ENCODE peak calls at places on chromosomes 11 and 22, in four cellular contexts. I, Q, E and X are unnamed samples.

GRCh38 chr11:30619767-30620166 is 33.6 kb upstream of the MPPED2 start:
- DNase-seq in I (no peak), Q (no peak), E (no peak), X (no peak)

GRCh38 chr22:42902875-42903510 is 45.9 kb upstream of the ARFGAP3 start:
- DNase-seq in I (no peak), Q (no peak), E (no peak), X (no peak)

GRCh38 chr11:119721129-119722120 is 7.6 kb downstream of the NECTIN1 start:
- DNase-seq in Q (peak; percentile 48), I (peak; percentile 25), E (no peak), X (no peak)

GRCh38 chr11:100932474-100933100 is 197.0 kb downstream of the PGR start:
- DNase-seq in Q (no peak), I (peak; percentile 27), E (no peak), X (no peak)

GRCh38 chr11:86214710-86215109 is 29.8 kb upstream of the EED start:
- DNase-seq in Q (no peak), E (peak; percentile 9), I (no peak), X (no peak)

GRCh38 chr22:36587289-36588154 is 58.6 kb upstream of the EIF3D start:
- DNase-seq in Q (peak; percentile 42), I (no peak), E (no peak), X (peak; percentile 8)

GRCh38 chr22:31378123-31378522 is 21.3 kb upstream of the DRG1 start:
- DNase-seq in E (no peak), I (no peak), Q (peak; percentile 21), X (no peak)

GRCh38 chr11:32893947-32894827 is 1.6 kb downstream of the QSER1 start:
- DNase-seq in E (no peak), I (peak; percentile 61), Q (peak; percentile 46), X (no peak)

GRCh38 chr11:109306322-109306721 is 115.7 kb upstream of the C11orf87 start:
- DNase-seq in I (no peak), E (no peak), Q (no peak), X (no peak)

GRCh38 chr11:10605941-10606381 is 37.5 kb upstream of the LYVE1 start:
- DNase-seq in Q (peak; percentile 68), I (no peak), E (no peak), X (no peak)

GRCh38 chr22:33350961-33351360 is 292.8 kb upstream of the SYN3 start:
- DNase-seq in I (no peak), Q (no peak), E (no peak), X (no peak)

GRCh38 chr11:86588566-86589090 is 83.8 kb downstream of the ME3 start:
- DNase-seq in Q (no peak), I (no peak), E (no peak), X (no peak)

GRCh38 chr11:69304686-69305085 is 10.7 kb downstream of the MYEOV start:
- DNase-seq in E (no peak), I (no peak), Q (no peak), X (no peak)

GRCh38 chr11:71086687-71087258 is 165.6 kb downstream of the SHANK2 start:
- DNase-seq in I (no peak), E (no peak), Q (peak; percentile 44), X (no peak)

GRCh38 chr11:130711193-130711592 is 205.1 kb downstream of the SNX19 start:
- DNase-seq in I (no peak), E (no peak), Q (no peak), X (no peak)

GRCh38 chr22:38246692-38247091 is 26.1 kb downstream of the TMEM184B start:
- DNase-seq in I (no peak), E (no peak), Q (no peak), X (no peak)

GRCh38 chr11:47980907-47981621 is 705 bp downstream of the PTPRJ start:
- DNase-seq in E (no peak), Q (peak; percentile 30), I (no peak), X (no peak)

GRCh38 chr11:73387594-73388021 is 11.4 kb downstream of the RELT start:
- DNase-seq in E (no peak), Q (no peak), I (no peak), X (no peak)

GRCh38 chr11:116703421-116703820 is 69.4 kb downstream of the BUD13 start:
- DNase-seq in Q (no peak), E (no peak), I (no peak), X (no peak)

GRCh38 chr11:12854297-12854661 is 154.8 kb upstream of the RASSF10 start:
- DNase-seq in E (no peak), I (no peak), Q (no peak), X (no peak)

GRCh38 chr11:134543144-134544044 is 131.4 kb upstream of the B3GAT1 start:
- DNase-seq in E (no peak), I (no peak), Q (no peak), X (no peak)

GRCh38 chr11:16782226-16782919 is 43.9 kb downstream of the C11orf58 start:
- DNase-seq in Q (no peak), E (no peak), I (no peak), X (no peak)

GRCh38 chr11:34656062-34656720 is 35.3 kb downstream of the EHF start:
- DNase-seq in E (no peak), Q (no peak), I (no peak), X (no peak)

GRCh38 chr11:73269353-73270088 is 2.6 kb upstream of the P2RY6 start:
- DNase-seq in Q (no peak), E (no peak), I (no peak), X (no peak)

GRCh38 chr22:20864186-20864908 is 5.5 kb downstream of the SNAP29 start:
- DNase-seq in E (no peak), I (no peak), Q (no peak), X (no peak)

GRCh38 chr11:8757533-8757932 is 74.9 kb downstream of the RPL27A start:
- DNase-seq in I (no peak), Q (no peak), E (no peak), X (no peak)

GRCh38 chr11:109037856-109038780 is 373.2 kb downstream of the DDX10 start:
- DNase-seq in E (no peak), I (no peak), Q (no peak), X (peak; percentile 37)

GRCh38 chr11:69546735-69547370 is 65.4 kb downstream of the LINC01488 start:
- DNase-seq in E (no peak), I (no peak), Q (no peak), X (no peak)

GRCh38 chr11:69654660-69655478 is 13.9 kb downstream of the CCND1 start:
- DNase-seq in Q (peak; percentile 61), E (no peak), I (no peak), X (no peak)

GRCh38 chr11:68812526-68812925 is 29.2 kb downstream of the CPT1A start:
- DNase-seq in E (no peak), Q (no peak), I (no peak), X (no peak)

GRCh38 chr11:120894207-120894989 is 129.5 kb upstream of the TBCEL start:
- DNase-seq in Q (no peak), I (no peak), E (no peak), X (no peak)

GRCh38 chr11:123474994-123475393 is 44.9 kb downstream of the GRAMD1B start:
- DNase-seq in Q (no peak), I (no peak), E (no peak), X (no peak)

GRCh38 chr11:103683581-103683980 is 352.9 kb upstream of the DDI1 start:
- DNase-seq in Q (no peak), I (no peak), E (no peak), X (no peak)

GRCh38 chr11:10594407-10594806 is 25.9 kb upstream of the LYVE1 start:
- DNase-seq in E (no peak), I (no peak), Q (no peak), X (no peak)

GRCh38 chr11:46073632-46074031 is 47.6 kb downstream of the PHF21A start:
- DNase-seq in I (no peak), Q (no peak), E (no peak), X (no peak)

GRCh38 chr11:102476812-102477211 is 24.2 kb upstream of the TMEM123 start:
- DNase-seq in Q (peak; percentile 52), E (no peak), I (no peak), X (no peak)

GRCh38 chr22:28710889-28711285 is 30.7 kb downstream of the CHEK2 start:
- DNase-seq in Q (no peak), E (no peak), I (no peak), X (no peak)

GRCh38 chr11:72711141-72711540 is 36.9 kb upstream of the PDE2A start:
- DNase-seq in Q (no peak), I (no peak), E (no peak), X (no peak)

GRCh38 chr11:1387961-1388762 is 1.6 kb upstream of the BRSK2 start:
- DNase-seq in E (no peak), Q (no peak), I (no peak), X (no peak)

GRCh38 chr11:62539238-62539925 is 7.2 kb downstream of the AHNAK start:
- DNase-seq in E (no peak), Q (peak; percentile 67), I (peak; percentile 60), X (peak; percentile 72)